ENCODE peak calls at places on chromosomes 4 and X, in six cellular contexts. C is endothelial cell, R is kidney glomerular epithelial cell, F is GM12865, L is DMS153, M is globus pallidus. H is an unnamed sample.

GRCh38 chr4:45453258-45453841 is 670.5 kb downstream of the GABRG1 start:
- DNase-seq in C (no peak), R (peak), F (peak), L (peak), M (peak), H (peak)

GRCh38 chrX:153981771-153982533 is 9.4 kb downstream of the TMEM187 start:
- DNase-seq in C (no peak), R (no peak), F (no peak), L (no peak), M (peak), H (no peak)

GRCh38 chr4:129043523-129043922 is 49.8 kb downstream of the SCLT1 start:
- DNase-seq in C (no peak), R (no peak), F (no peak), L (no peak), M (no peak), H (no peak)

GRCh38 chrX:38262715-38263620 is 42.3 kb upstream of the SRPX start:
- DNase-seq in C (no peak), R (no peak), F (no peak), L (no peak), M (no peak), H (no peak)

GRCh38 chr4:7324651-7325121 is 110.0 kb downstream of the PSAPL1 start:
- DNase-seq in C (no peak), R (no peak), F (no peak), L (no peak), M (no peak), H (peak)

GRCh38 chr4:55791666-55792065 is 27.9 kb upstream of the EXOC1L start:
- DNase-seq in C (no peak), R (no peak), F (no peak), L (no peak), M (no peak), H (no peak)

GRCh38 chrX:6959006-6959405 is 188.5 kb upstream of the STS start:
- DNase-seq in C (no peak), R (no peak), F (no peak), L (no peak), M (no peak), H (no peak)

GRCh38 chrX:119381349-119381944 is 17.7 kb upstream of the SLC25A43 start:
- DNase-seq in C (no peak), R (no peak), F (no peak), L (no peak), M (no peak), H (no peak)

GRCh38 chr4:83362492-83363329 is 28.1 kb upstream of the HPSE start:
- DNase-seq in C (no peak), R (peak), F (peak), L (peak), M (no peak), H (no peak)

GRCh38 chr4:71184195-71184781 is 154.5 kb upstream of the SLC4A4 start:
- DNase-seq in C (peak), R (peak), F (peak), L (no peak), M (no peak), H (peak)

GRCh38 chr4:152360045-152360410 is 175.9 kb downstream of the FBXW7 start:
- DNase-seq in C (no peak), R (peak), F (peak), L (no peak), M (no peak), H (no peak)

GRCh38 chrX:69313622-69314290 is 148.5 kb upstream of the PJA1 start:
- DNase-seq in C (no peak), R (no peak), F (no peak), L (no peak), M (no peak), H (no peak)

GRCh38 chrX:119240356-119240755 is 4.3 kb downstream of the PGRMC1 start:
- DNase-seq in C (no peak), R (no peak), F (no peak), L (no peak), M (no peak), H (no peak)

GRCh38 chr4:19592391-19592790 is 659.3 kb upstream of the SLIT2 start:
- DNase-seq in C (no peak), R (no peak), F (no peak), L (no peak), M (no peak), H (no peak)

GRCh38 chr4:156673483-156673882 is 298.1 kb downstream of the PDGFC start:
- DNase-seq in C (no peak), R (no peak), F (no peak), L (no peak), M (no peak), H (no peak)

GRCh38 chr4:129240816-129241215 is 144.9 kb downstream of the C4orf33 start:
- DNase-seq in C (no peak), R (peak), F (no peak), L (peak), M (no peak), H (no peak)

H was measured in RPMI8226.